ENCODE peak calls at places on chromosomes 13 and 19, in nine cellular contexts. U is Peyer's patch; I is psoas muscle; T is pancreas; F is thoracic aorta; Y is neuronal stem cell; Z is CD4-positive, alpha-beta memory T cell; A is GM23248; L is IMR-90. N is an unnamed sample.

GRCh38 chr13:23020246-23020843 is 160.4 kb upstream of the SGCG start:
- DNase-seq in U (no peak), I (no peak), T (no peak), F (no peak), Y (peak; percentile 64), Z (peak; percentile 21), A (peak; percentile 55), L (peak; percentile 57), N (no peak)

GRCh38 chr13:65275838-65276630 is 1954.1 kb downstream of the PCDH9 start:
- DNase-seq in U (no peak), I (no peak), T (no peak), F (no peak), Y (no peak), Z (no peak), A (no peak), L (no peak), N (no peak)

GRCh38 chr13:95924389-95924994 is 128.7 kb downstream of the UGGT2 start:
- DNase-seq in U (no peak), I (no peak), T (no peak), F (no peak), Y (no peak), Z (no peak), A (peak; percentile 89), L (peak; percentile 86), N (no peak)

GRCh38 chr13:31627097-31627496 is 112.2 kb upstream of the RXFP2 start:
- DNase-seq in U (no peak), I (no peak), T (no peak), F (no peak), Y (no peak), Z (no peak), A (peak; percentile 74), L (peak; percentile 39), N (no peak)

GRCh38 chr19:31991984-31992655 is 353.3 kb upstream of the ZNF507 start:
- DNase-seq in U (no peak), I (no peak), T (no peak), F (no peak), Y (no peak), Z (no peak), A (no peak), L (no peak), N (no peak)

GRCh38 chr13:35598790-35599369 is 122.4 kb upstream of the MAB21L1 start:
- DNase-seq in U (no peak), I (no peak), T (no peak), F (no peak), Y (no peak), Z (no peak), A (peak; percentile 9), L (peak; percentile 6), N (no peak)

GRCh38 chr13:30045916-30046704 is 195.7 kb upstream of the UBL3 start:
- DNase-seq in U (no peak), I (no peak), T (no peak), F (no peak), Y (no peak), Z (no peak), A (peak; percentile 95), L (peak; percentile 88), N (no peak)

GRCh38 chr19:49391581-49392399 is 3.7 kb downstream of the KASH5 start:
- DNase-seq in U (peak; percentile 78), I (peak; percentile 88), T (peak; percentile 88), F (no peak), Y (peak; percentile 70), Z (peak; percentile 80), A (peak; percentile 79), L (peak; percentile 60), N (peak; percentile 73)

GRCh38 chr19:33100894-33101644 is 20.1 kb downstream of the GPATCH1 start:
- DNase-seq in U (no peak), I (no peak), T (no peak), F (no peak), Y (no peak), Z (no peak), A (no peak), L (no peak), N (no peak)

GRCh38 chr13:75050419-75051066 is 431.4 kb downstream of the TBC1D4 start:
- DNase-seq in U (no peak), I (no peak), T (no peak), F (no peak), Y (no peak), Z (no peak), A (peak; percentile 25), L (peak; percentile 1), N (no peak)

GRCh38 chr13:96052655-96053002 is 572 bp downstream of the UGGT2 start:
- DNase-seq in U (no peak), I (no peak), T (no peak), F (no peak), Y (no peak), Z (no peak), A (peak; percentile 87), L (peak; percentile 83), N (no peak)

GRCh38 chr19:49861127-49861526 is 6.2 kb downstream of the PNKP start:
- DNase-seq in U (no peak), I (peak; percentile 76), T (no peak), F (no peak), Y (no peak), Z (no peak), A (peak; percentile 34), L (no peak), N (no peak)

GRCh38 chr13:94607939-94608338 is 6.3 kb downstream of the GPR180 start:
- DNase-seq in U (no peak), I (no peak), T (no peak), F (no peak), Y (no peak), Z (no peak), A (no peak), L (peak; percentile 29), N (no peak)

GRCh38 chr13:24263652-24264051 is 45.7 kb upstream of the C1QTNF9 start:
- DNase-seq in U (no peak), I (no peak), T (no peak), F (no peak), Y (no peak), Z (no peak), A (peak; percentile 26), L (peak; percentile 88), N (no peak)

DNA sequence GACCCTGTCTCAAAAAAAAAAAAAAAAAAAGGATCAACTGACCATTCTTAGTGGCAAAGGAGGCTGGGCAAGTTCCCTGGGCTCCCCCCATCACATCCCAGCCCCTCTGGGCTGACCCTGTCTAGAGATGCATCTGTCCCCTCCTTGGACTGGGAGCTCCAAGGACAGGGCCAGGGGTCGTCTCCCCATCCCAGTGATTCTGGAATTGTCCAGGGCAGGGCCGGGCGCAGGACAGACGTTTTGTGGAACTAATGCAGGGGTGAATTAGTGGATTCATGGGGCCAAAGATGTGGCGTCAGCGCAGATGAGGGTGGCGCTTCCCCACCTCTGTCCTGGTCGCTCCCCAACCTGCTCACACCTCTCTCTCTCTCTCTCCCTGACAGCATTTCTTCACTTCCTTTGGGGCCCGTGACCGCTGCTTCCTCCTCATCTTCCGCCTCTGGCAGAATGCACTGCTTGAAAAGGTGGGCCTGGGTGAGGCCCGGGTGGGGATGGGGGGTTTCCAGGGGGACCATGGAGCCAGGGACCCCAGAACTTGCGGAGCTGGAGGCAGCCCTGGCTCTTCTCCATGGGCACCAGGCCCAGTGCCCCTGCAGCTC is 11.1 kb downstream of the GRAMD1A start:
- DNase-seq in U (peak; percentile 37), I (no peak), T (no peak), F (no peak), Y (no peak), Z (peak; percentile 34), A (no peak), L (no peak), N (no peak)
- H3K4me1 ChIP-seq in U (peaks cover 16% of the 10 kb centered on the region), I (peaks cover 8% of the 10 kb centered on the region), T (peaks cover 23% of the 10 kb centered on the region), F (peaks cover 4% of the 10 kb centered on the region), Y (no peaks in the 10 kb centered on the region), Z (peaks cover 68% of the 10 kb centered on the region), A (no peaks in the 10 kb centered on the region), L (peaks cover 7% of the 10 kb centered on the region), N (peaks cover 2% of the 10 kb centered on the region)

GRCh38 chr13:52127378-52127777 is 1.5 kb downstream of the NEK5 start:
- DNase-seq in U (no peak), I (no peak), T (no peak), F (no peak), Y (no peak), Z (no peak), A (peak; percentile 37), L (no peak), N (no peak)

GRCh38 chr13:52128714-52129700 is at the start of gene NEK5:
- DNase-seq in U (peak; percentile 22), I (peak; percentile 75), T (peak; percentile 93), F (no peak), Y (peak; percentile 73), Z (peak; percentile 58), A (peak; percentile 81), L (peak; percentile 25), N (peak; percentile 70)

GRCh38 chr13:52127783-52128702 is 830 bp downstream of the NEK5 start:
- DNase-seq in U (peak; percentile 36), I (no peak), T (peak; percentile 62), F (no peak), Y (peak; percentile 70), Z (peak; percentile 72), A (peak; percentile 67), L (peak; percentile 53), N (peak; percentile 66)

GRCh38 chr13:52125547-52125946 is 3.3 kb downstream of the NEK5 start:
- DNase-seq in U (no peak), I (no peak), T (no peak), F (no peak), Y (no peak), Z (no peak), A (no peak), L (no peak), N (no peak)

DNA sequence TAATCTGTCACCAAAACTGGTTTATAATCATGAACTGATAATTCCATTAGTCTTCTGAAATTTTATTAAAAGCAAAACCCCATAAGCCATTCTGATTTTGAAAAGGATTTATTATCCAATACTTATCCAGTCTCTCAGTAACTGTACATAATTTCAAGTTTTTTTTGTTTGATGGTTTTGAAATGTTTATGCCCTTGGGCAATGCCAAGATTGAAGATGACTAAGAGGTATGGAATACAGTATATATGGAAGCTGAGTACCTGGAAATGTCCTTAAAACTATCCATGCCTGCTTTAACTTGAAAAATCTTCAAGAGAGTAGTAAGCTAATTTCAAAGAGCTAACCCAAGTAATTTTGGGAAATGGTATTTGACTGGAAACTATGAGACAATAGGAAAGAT is 1.8 kb upstream of the NEK5 start:
- DNase-seq in U (no peak), I (no peak), T (no peak), F (no peak), Y (no peak), Z (no peak), A (no peak), L (no peak), N (no peak)
- H3K4me1 ChIP-seq in U (no peaks in the 10 kb centered on the region), I (no peaks in the 10 kb centered on the region), T (peaks cover 4% of the 10 kb centered on the region), F (no peaks in the 10 kb centered on the region), Y (peaks cover 7% of the 10 kb centered on the region), Z (peaks cover 19% of the 10 kb centered on the region), A (no peaks in the 10 kb centered on the region), L (no peaks in the 10 kb centered on the region), N (peaks cover 20% of the 10 kb centered on the region)

DNA sequence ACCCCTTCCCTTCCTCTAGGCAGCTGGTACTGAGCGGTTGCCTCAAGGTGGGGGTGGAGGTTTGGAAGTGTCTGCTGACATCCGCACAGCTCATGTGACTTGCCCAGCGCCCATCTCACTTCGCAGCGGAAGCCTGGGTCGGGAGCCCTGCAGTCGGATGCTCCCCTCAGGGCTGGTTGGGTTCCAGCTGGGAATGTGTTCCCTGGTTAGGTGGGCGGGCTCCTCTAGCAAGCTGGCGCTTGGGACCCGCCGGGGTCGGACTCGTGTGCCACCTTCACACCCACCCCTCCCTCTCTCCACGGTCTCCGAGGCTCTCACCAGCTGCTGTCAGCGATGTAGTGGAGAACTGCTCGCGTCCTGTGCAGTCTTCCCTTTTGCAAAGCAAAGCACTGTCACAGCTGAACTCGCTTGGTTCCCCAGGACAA is 10.2 kb downstream of the PPP1R37 start:
- DNase-seq in U (peak; percentile 67), I (no peak), T (no peak), F (no peak), Y (no peak), Z (peak; percentile 41), A (no peak), L (no peak), N (no peak)
- H3K4me1 ChIP-seq in U (peaks cover 12% of the 10 kb centered on the region), I (peaks cover 67% of the 10 kb centered on the region), T (peaks cover 17% of the 10 kb centered on the region), F (peaks cover 4% of the 10 kb centered on the region), Y (peaks cover 50% of the 10 kb centered on the region), Z (peaks cover 34% of the 10 kb centered on the region), A (peaks cover 10% of the 10 kb centered on the region), L (peaks cover 32% of the 10 kb centered on the region), N (peaks cover 75% of the 10 kb centered on the region)

GRCh38 chr19:38834104-38834490 is 2.5 kb upstream of the ECH1 start:
- DNase-seq in U (no peak), I (no peak), T (no peak), F (no peak), Y (no peak), Z (no peak), A (no peak), L (peak; percentile 61), N (no peak)
- H3K4me1 ChIP-seq in U (peaks cover 5% of the 10 kb centered on the region), I (peaks cover 66% of the 10 kb centered on the region), T (peaks cover 35% of the 10 kb centered on the region), F (peaks cover 6% of the 10 kb centered on the region), Y (peaks cover 4% of the 10 kb centered on the region), Z (peaks cover 28% of the 10 kb centered on the region), A (peaks cover 34% of the 10 kb centered on the region), L (peaks cover 23% of the 10 kb centered on the region), N (peaks cover 34% of the 10 kb centered on the region)